ENCODE peak calls at places on chromosome 22, in nine cellular contexts. X is testis, N is A549, K is prostate gland, S is vagina, E is body of pancreas, Z is esophagus muscularis mucosa, D is adrenal gland, Y is breast epithelium. W is an unnamed sample.

GRCh38 chr22:32613773-32614172 is 139.2 kb downstream of the FBXO7 start:
- DNase-seq in X (no peak), N (no peak), K (no peak), S (no peak), E (no peak), Z (no peak), D (no peak), Y (no peak), W (no peak)

GRCh38 chr22:28903719-28904118 is 20.3 kb downstream of the ZNRF3 start:
- DNase-seq in X (peak), N (no peak), K (no peak), S (no peak), E (peak), Z (no peak), D (peak), Y (no peak), W (no peak)

GRCh38 chr22:29265929-29266328 is 1.9 kb downstream of the RHBDD3 start:
- DNase-seq in X (no peak), N (no peak), K (no peak), S (no peak), E (no peak), Z (no peak), D (peak), Y (no peak), W (no peak)

GRCh38 chr22:24146791-24147353 is 34.4 kb upstream of the SUSD2 start:
- DNase-seq in X (peak), N (no peak), K (no peak), S (no peak), E (peak), Z (no peak), D (peak), Y (no peak), W (peak)

GRCh38 chr22:32385681-32386080 is 26.4 kb downstream of the RTCB start:
- DNase-seq in X (no peak), N (no peak), K (no peak), S (no peak), E (no peak), Z (no peak), D (no peak), Y (no peak), W (no peak)

GRCh38 chr22:41256898-41257260 is 16.1 kb upstream of the CHADL start:
- DNase-seq in X (no peak), N (no peak), K (peak), S (no peak), E (no peak), Z (no peak), D (no peak), Y (peak), W (no peak)

GRCh38 chr22:21921729-21922128 is 30.9 kb downstream of the PPM1F start:
- DNase-seq in X (no peak), N (no peak), K (no peak), S (no peak), E (peak), Z (no peak), D (peak), Y (no peak), W (no peak)

GRCh38 chr22:22721681-22722309 is 77.4 kb downstream of the GGTLC2 start:
- DNase-seq in X (no peak), N (no peak), K (no peak), S (no peak), E (no peak), Z (peak), D (no peak), Y (no peak), W (no peak)

GRCh38 chr22:21064917-21065864 is 19.4 kb downstream of the LRRC74B start:
- DNase-seq in X (no peak), N (no peak), K (no peak), S (no peak), E (no peak), Z (no peak), D (peak), Y (no peak), W (no peak)

GRCh38 chr22:24421428-24421931 is 5.9 kb upstream of the ADORA2A start:
- DNase-seq in X (no peak), N (peak), K (no peak), S (no peak), E (no peak), Z (no peak), D (no peak), Y (no peak), W (no peak)

GRCh38 chr22:33853200-33854097 is 66.8 kb downstream of the LARGE1 start:
- DNase-seq in X (peak), N (peak), K (peak), S (no peak), E (peak), Z (no peak), D (peak), Y (peak), W (peak)

GRCh38 chr22:39255449-39256185 is 10.8 kb upstream of the PDGFB start:
- DNase-seq in X (no peak), N (no peak), K (no peak), S (no peak), E (no peak), Z (no peak), D (peak), Y (no peak), W (no peak)

GRCh38 chr22:39256186-39256552 is 11.4 kb upstream of the PDGFB start:
- DNase-seq in X (no peak), N (no peak), K (no peak), S (no peak), E (no peak), Z (no peak), D (no peak), Y (no peak), W (no peak)

GRCh38 chr22:39254122-39254521 is 9.3 kb upstream of the PDGFB start:
- DNase-seq in X (no peak), N (no peak), K (no peak), S (no peak), E (no peak), Z (no peak), D (no peak), Y (no peak), W (no peak)

GRCh38 chr22:39253427-39254070 is 8.8 kb upstream of the PDGFB start:
- DNase-seq in X (peak), N (peak), K (peak), S (no peak), E (peak), Z (peak), D (peak), Y (no peak), W (no peak)

GRCh38 chr22:39254789-39255298 is 10.1 kb upstream of the PDGFB start:
- DNase-seq in X (no peak), N (no peak), K (no peak), S (no peak), E (no peak), Z (no peak), D (peak), Y (no peak), W (no peak)
- H3K4me3 ChIP-seq in X (no peak), N (no peak), K (no peak), S (no peak), E (no peak), Z (no peak), D (no peak), Y (no peak), W (no peak)

DNA sequence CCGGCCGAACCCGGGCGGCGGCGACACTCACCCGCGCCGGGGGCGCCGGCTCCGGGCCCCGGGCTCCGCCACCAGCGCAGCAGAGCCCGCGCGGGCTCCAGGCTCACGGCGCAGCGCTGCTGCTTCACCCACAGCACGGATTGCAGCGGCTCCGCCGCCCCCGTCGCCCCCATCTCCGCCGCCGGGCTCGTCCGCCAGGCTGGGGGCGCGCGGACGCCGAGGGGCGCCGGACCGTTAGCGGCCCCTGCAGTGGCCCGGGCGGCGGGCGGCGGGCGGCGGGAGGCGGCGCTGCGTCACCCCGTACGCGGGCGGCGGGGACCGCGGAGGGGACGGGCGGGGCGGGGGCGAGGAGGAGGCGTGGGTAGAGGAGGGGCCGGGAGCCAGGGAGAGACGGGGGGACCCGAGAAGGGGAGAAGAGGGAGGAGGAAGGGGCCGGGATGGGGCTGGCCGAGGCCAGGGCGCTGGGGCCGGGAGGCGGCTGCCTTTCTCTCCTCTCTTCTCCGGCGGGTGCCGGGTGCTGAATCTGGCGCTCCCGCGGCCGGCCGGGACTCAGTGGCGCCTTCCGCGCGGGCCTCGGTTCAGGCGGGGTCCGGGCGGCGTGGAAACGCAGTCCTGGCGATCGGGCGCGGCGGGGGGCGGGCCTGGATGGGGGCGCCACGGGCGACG is at the start of gene CERK:
- DNase-seq in X (peak), N (peak), K (peak), S (no peak), E (peak), Z (peak), D (peak), Y (no peak), W (peak)
- TF ChIP-seq POLR2A in X (no peak), N (peak), K (peak), S (no peak), E (peak), Z (peak), D (peak), Y (no peak), W (peak)

DNA sequence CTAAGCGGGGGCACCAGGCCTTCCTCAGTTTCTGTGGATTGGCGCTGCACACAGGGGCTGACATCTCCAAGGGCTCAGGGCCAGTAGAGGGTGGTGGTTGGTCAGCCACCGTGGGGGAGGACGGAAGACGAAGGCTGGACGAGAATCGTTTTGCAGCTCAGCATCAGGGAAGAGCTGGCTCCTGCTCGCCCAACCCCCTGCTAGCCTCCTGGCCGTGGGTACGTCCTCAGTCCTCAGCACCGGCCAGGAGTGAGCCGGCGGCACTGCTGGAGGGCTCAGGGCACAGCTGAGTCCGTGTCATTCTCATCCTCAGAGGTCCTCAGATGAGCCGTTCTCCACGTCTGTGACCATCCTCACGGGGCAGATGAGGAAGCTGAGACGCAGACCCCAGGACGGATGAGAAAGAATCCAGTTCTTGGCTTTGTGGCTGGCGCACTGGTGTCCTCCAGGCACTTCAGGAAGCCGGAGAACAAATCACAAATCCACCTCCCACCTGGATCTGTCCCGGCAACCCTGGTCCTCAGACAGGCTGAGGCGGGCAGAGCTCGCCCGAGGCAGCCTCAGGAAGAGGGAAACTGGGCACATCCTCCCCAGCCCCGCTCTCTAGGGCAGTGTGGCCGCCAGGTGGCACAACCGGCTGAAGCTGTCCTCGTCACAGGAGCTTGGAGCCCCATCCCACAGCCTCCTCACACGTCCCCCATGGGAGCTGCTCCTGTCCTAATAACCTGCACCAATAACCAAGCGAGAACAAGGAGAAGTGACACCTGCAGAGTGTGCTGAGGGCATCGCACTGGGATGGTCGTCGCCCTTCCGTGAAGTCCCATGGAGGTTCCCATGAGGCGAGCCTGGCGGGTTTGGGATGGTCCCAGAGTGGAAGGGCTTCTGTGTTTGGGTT is 393.7 kb downstream of the BRD1 start:
- DNase-seq in X (no peak), N (peak), K (no peak), S (peak), E (no peak), Z (no peak), D (no peak), Y (peak), W (no peak)
- H3K4me3 ChIP-seq in X (no peak), N (no peak), K (no peak), S (no peak), E (no peak), Z (no peak), D (no peak), Y (no peak), W (no peak)

GRCh38 chr22:27240298-27240885 is 561.2 kb downstream of the MN1 start:
- DNase-seq in X (no peak), N (no peak), K (no peak), S (no peak), E (peak), Z (no peak), D (no peak), Y (no peak), W (no peak)

GRCh38 chr22:27239520-27239919 is 562.0 kb downstream of the MN1 start:
- DNase-seq in X (no peak), N (no peak), K (no peak), S (no peak), E (no peak), Z (no peak), D (no peak), Y (no peak), W (no peak)

GRCh38 chr22:27241430-27242110 is 560.0 kb downstream of the MN1 start:
- DNase-seq in X (peak), N (no peak), K (no peak), S (no peak), E (peak), Z (no peak), D (peak), Y (no peak), W (no peak)

GRCh38 chr22:27237342-27237741 is 564.2 kb downstream of the MN1 start:
- DNase-seq in X (peak), N (no peak), K (no peak), S (no peak), E (no peak), Z (no peak), D (no peak), Y (no peak), W (no peak)

GRCh38 chr22:27238935-27239510 is 562.5 kb downstream of the MN1 start:
- DNase-seq in X (peak), N (peak), K (no peak), S (no peak), E (peak), Z (no peak), D (peak), Y (no peak), W (peak)
- TF ChIP-seq POLR2A in X (no peak), N (no peak), K (no peak), S (no peak), E (no peak), Z (no peak), D (no peak), Y (no peak), W (no peak)

GRCh38 chr22:45612940-45613339 is 58.7 kb upstream of the ATXN10 start:
- DNase-seq in X (no peak), N (no peak), K (no peak), S (no peak), E (no peak), Z (no peak), D (no peak), Y (no peak), W (no peak)
- H3K4me3 ChIP-seq in X (no peak), N (no peak), K (no peak), S (no peak), E (no peak), Z (no peak), D (no peak), Y (peak), W (no peak)

GRCh38 chr22:36325163-36326031 is 62.4 kb downstream of the MYH9 start:
- DNase-seq in X (peak), N (no peak), K (peak), S (no peak), E (peak), Z (no peak), D (no peak), Y (no peak), W (peak)
- TF ChIP-seq POLR2A in X (no peak), N (no peak), K (peak), S (no peak), E (no peak), Z (no peak), D (no peak), Y (no peak), W (no peak)

GRCh38 chr22:43530864-43531201 is 119.0 kb downstream of the MPPED1 start:
- DNase-seq in X (no peak), N (no peak), K (no peak), S (no peak), E (no peak), Z (no peak), D (no peak), Y (peak), W (no peak)
- H3K4me3 ChIP-seq in X (peak), N (no peak), K (no peak), S (no peak), E (no peak), Z (no peak), D (no peak), Y (peak), W (no peak)